ENCODE peak calls at places on chromosomes 2 and 18, in nine cellular contexts. V, J, R, Q, B, H, W, I and P are unnamed samples.

GRCh38 chr2:156396126-156396525 is 40.1 kb upstream of the GPD2 start:
- DNase-seq in V (no peak), J (no peak), R (no peak), Q (no peak), B (no peak), H (no peak), W (no peak), I (no peak), P (no peak)

GRCh38 chr18:46916551-46917107 is 678 bp downstream of the PIAS2 start:
- DNase-seq in V (no peak), J (no peak), R (peak), Q (peak), B (no peak), H (peak), W (no peak), I (no peak), P (no peak)

GRCh38 chr2:2575870-2576386 is 244.9 kb upstream of the MYT1L start:
- DNase-seq in V (no peak), J (no peak), R (no peak), Q (peak), B (no peak), H (no peak), W (no peak), I (no peak), P (peak)

GRCh38 chr2:71744781-71745180 is 291.4 kb downstream of the DYSF start:
- DNase-seq in V (no peak), J (no peak), R (no peak), Q (no peak), B (no peak), H (no peak), W (no peak), I (no peak), P (no peak)

GRCh38 chr2:169584005-169584877 is at the start of gene PPIG:
- DNase-seq in V (peak), J (peak), R (peak), Q (peak), B (peak), H (peak), W (peak), I (peak), P (peak)

GRCh38 chr2:81389203-81389602 is 1084.7 kb upstream of the LRRTM1 start:
- DNase-seq in V (no peak), J (peak), R (no peak), Q (no peak), B (no peak), H (no peak), W (peak), I (no peak), P (no peak)

GRCh38 chr2:86697539-86697938 is 22.6 kb upstream of the RMND5A start:
- DNase-seq in V (no peak), J (no peak), R (no peak), Q (no peak), B (no peak), H (no peak), W (no peak), I (no peak), P (no peak)

GRCh38 chr2:42297322-42297936 is 63.6 kb downstream of the COX7A2L start:
- DNase-seq in V (no peak), J (no peak), R (no peak), Q (no peak), B (no peak), H (no peak), W (no peak), I (no peak), P (no peak)

GRCh38 chr2:228983700-228984099 is 287.4 kb downstream of the PID1 start:
- DNase-seq in V (no peak), J (no peak), R (no peak), Q (no peak), B (no peak), H (no peak), W (no peak), I (no peak), P (no peak)

GRCh38 chr2:198973785-198974184 is 484.0 kb downstream of the SATB2 start:
- DNase-seq in V (no peak), J (no peak), R (no peak), Q (no peak), B (no peak), H (no peak), W (no peak), I (no peak), P (no peak)

GRCh38 chr2:10733584-10733958 is 12.1 kb downstream of the ATP6V1C2 start:
- DNase-seq in V (no peak), J (no peak), R (no peak), Q (no peak), B (no peak), H (no peak), W (peak), I (no peak), P (no peak)

GRCh38 chr2:191049728-191050639 is 36.0 kb upstream of the STAT1 start:
- DNase-seq in V (no peak), J (no peak), R (no peak), Q (no peak), B (no peak), H (no peak), W (no peak), I (no peak), P (no peak)

GRCh38 chr2:217268978-217269377 is 409.1 kb upstream of the TNP1 start:
- DNase-seq in V (no peak), J (no peak), R (no peak), Q (no peak), B (no peak), H (no peak), W (no peak), I (no peak), P (no peak)

GRCh38 chr2:226079677-226080076 is 680.2 kb downstream of the NYAP2 start:
- DNase-seq in V (no peak), J (peak), R (no peak), Q (no peak), B (no peak), H (no peak), W (no peak), I (no peak), P (no peak)

GRCh38 chr2:45647986-45648520 is 3.4 kb upstream of the PRKCE start:
- DNase-seq in V (no peak), J (no peak), R (no peak), Q (no peak), B (no peak), H (no peak), W (no peak), I (no peak), P (no peak)

GRCh38 chr2:112155331-112156151 is 17.4 kb downstream of the FBLN7 start:
- DNase-seq in V (peak), J (no peak), R (no peak), Q (no peak), B (no peak), H (no peak), W (no peak), I (no peak), P (no peak)

GRCh38 chr2:133271105-133271504 is 297.2 kb downstream of the NCKAP5 start:
- DNase-seq in V (no peak), J (no peak), R (no peak), Q (no peak), B (no peak), H (no peak), W (no peak), I (no peak), P (no peak)

GRCh38 chr2:70850905-70851304 is 15.3 kb upstream of the CD207 start:
- DNase-seq in V (no peak), J (no peak), R (no peak), Q (no peak), B (no peak), H (no peak), W (no peak), I (no peak), P (no peak)

GRCh38 chr2:237998530-237998929 is 31.7 kb downstream of the UBE2F start:
- DNase-seq in V (no peak), J (no peak), R (no peak), Q (no peak), B (no peak), H (no peak), W (no peak), I (no peak), P (no peak)

GRCh38 chr2:142130111-142131015 is 453 bp downstream of the LRP1B start:
- DNase-seq in V (peak), J (peak), R (peak), Q (peak), B (peak), H (peak), W (no peak), I (peak), P (peak)

DNA sequence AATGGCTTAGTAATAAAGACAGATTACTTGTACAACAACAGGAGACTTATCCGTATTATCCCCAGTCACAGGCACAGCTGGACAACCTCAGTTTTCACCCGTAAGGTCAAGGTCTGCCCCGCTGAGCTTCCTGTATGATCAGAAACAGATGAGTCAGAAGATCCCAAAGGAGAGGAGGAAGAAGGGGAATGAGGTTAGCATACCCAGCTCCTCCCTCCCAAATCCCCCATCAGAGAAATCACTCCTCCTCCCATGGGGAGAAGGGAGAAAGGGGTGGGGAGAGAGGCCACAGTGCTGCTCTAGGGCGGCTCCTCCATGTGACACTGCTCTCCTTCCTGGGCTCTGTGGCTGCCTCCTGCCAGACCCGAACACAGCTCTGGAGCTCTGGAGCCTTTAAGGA is 53.8 kb upstream of the SPTBN1 start:
- DNase-seq in V (no peak), J (no peak), R (no peak), Q (no peak), B (peak), H (no peak), W (no peak), I (no peak), P (no peak)
- TF ChIP-seq POLR2AphosphoS5 in V (peak), J (no peak), R (no peak), Q (no peak), B (no peak), H (no peak), W (no peak), I (no peak), P (no peak)

GRCh38 chr18:48901145-48902022 is 49.4 kb downstream of the SMAD7 start:
- DNase-seq in V (no peak), J (no peak), R (no peak), Q (no peak), B (no peak), H (no peak), W (no peak), I (no peak), P (no peak)

GRCh38 chr18:48904086-48904485 is 46.7 kb downstream of the SMAD7 start:
- DNase-seq in V (no peak), J (no peak), R (no peak), Q (no peak), B (no peak), H (no peak), W (no peak), I (no peak), P (no peak)

GRCh38 chr18:48900469-48900868 is 50.3 kb downstream of the SMAD7 start:
- DNase-seq in V (no peak), J (no peak), R (no peak), Q (no peak), B (no peak), H (no peak), W (no peak), I (no peak), P (no peak)

GRCh38 chr18:48902856-48903601 is 47.7 kb downstream of the SMAD7 start:
- DNase-seq in V (no peak), J (no peak), R (no peak), Q (no peak), B (no peak), H (no peak), W (peak), I (no peak), P (peak)

GRCh38 chr18:48902023-48902855 is 48.5 kb downstream of the SMAD7 start:
- DNase-seq in V (peak), J (peak), R (peak), Q (no peak), B (peak), H (peak), W (peak), I (no peak), P (peak)
- H3K27ac ChIP-seq in V (peak), J (no peak), R (peak), Q (no peak), B (peak), H (peak), W (peak), I (no peak), P (peak)

DNA sequence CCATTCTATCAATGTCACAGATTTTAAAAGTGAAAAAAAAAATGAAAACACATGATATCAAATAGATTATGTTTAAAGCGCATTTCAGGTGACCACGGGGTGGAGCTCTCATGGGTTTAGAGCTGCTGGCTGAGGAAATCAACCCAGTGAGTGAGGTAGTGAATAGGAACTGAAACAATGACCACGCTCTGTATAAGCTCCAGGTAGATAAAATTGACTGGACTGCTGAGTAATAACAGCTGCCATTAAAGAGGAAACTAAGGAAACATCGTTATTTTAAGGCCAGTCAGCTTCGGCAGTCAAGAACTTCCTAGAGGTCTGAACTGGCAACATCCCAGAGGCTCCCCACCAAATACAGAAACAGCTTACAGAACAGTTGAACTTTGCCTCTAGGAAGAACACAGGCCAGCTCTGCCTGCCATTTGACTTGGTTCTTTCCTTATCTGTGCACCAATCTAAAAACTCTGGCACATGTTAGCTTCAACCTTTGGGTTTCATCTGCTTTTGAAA is 185.9 kb downstream of the PDE1A start:
- DNase-seq in V (peak), J (peak), R (peak), Q (no peak), B (peak), H (no peak), W (no peak), I (peak), P (no peak)
- TF ChIP-seq CTCF in V (peak), J (peak), R (peak), Q (peak), B (peak), H (peak), W (peak), I (peak), P (no peak)

DNA sequence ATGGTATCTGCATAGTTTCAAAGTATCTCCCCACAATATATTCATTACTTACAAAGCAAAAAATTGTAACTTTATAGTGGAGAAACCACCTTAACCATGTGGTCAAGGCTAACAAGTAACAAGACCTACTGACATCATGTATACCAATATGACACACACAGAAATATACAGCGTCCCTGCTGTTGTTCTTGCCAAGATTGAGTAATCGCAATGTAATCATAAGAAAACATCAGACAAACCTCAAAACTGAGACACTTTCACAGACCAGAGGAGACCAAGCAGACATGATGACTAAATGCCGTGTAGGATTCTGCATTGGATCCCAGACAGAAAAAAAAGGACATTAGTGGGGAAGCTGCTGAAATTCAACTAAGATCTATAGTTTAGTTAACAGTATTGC is 123.0 kb downstream of the ACAA2 start:
- DNase-seq in V (no peak), J (peak), R (no peak), Q (no peak), B (no peak), H (no peak), W (no peak), I (no peak), P (no peak)
- TF ChIP-seq POLR2AphosphoS5 in V (peak), J (no peak), R (peak), Q (no peak), B (no peak), H (no peak), W (no peak), I (no peak), P (no peak)

GRCh38 chr2:24015562-24016375 is 5.9 kb downstream of the MFSD2B start:
- DNase-seq in V (no peak), J (no peak), R (peak), Q (no peak), B (no peak), H (no peak), W (no peak), I (peak), P (peak)
- H3K27ac ChIP-seq in V (no peak), J (no peak), R (peak), Q (no peak), B (no peak), H (no peak), W (peak), I (peak), P (no peak)